ENCODE peak calls at places on chromosomes 7 and 10, in seven cellular contexts. One of them, this sample, is unnamed.
A peak's percentile ranks its signal among the peaks of the same experiment; 100 is the strongest.

GRCh38 chr10:78338717-78339116 is 305.1 kb downstream of the RPS24 start:
- DNase-seq in stomach: no peak
- DNase-seq in ovary: no peak
- DNase-seq in sigmoid colon: peak; percentile 33
- DNase-seq in A549: no peak
- DNase-seq in H1: no peak
- DNase-seq in transverse colon: no peak
- DNase-seq in this sample: no peak

GRCh38 chr7:90337106-90337505 is 9.4 kb upstream of the GTPBP10 start:
- DNase-seq in stomach: no peak
- DNase-seq in ovary: no peak
- DNase-seq in sigmoid colon: no peak
- DNase-seq in A549: no peak
- DNase-seq in H1: no peak
- DNase-seq in transverse colon: no peak
- DNase-seq in this sample: no peak

GRCh38 chr7:138935438-138936079 is 45.6 kb downstream of the KIAA1549 start:
- DNase-seq in stomach: no peak
- DNase-seq in ovary: no peak
- DNase-seq in sigmoid colon: no peak
- DNase-seq in A549: peak; percentile 88
- DNase-seq in H1: no peak
- DNase-seq in transverse colon: no peak
- DNase-seq in this sample: peak; percentile 21

GRCh38 chr10:28391283-28391682 is 88.4 kb upstream of the MPP7 start:
- DNase-seq in stomach: no peak
- DNase-seq in ovary: no peak
- DNase-seq in sigmoid colon: no peak
- DNase-seq in A549: no peak
- DNase-seq in H1: no peak
- DNase-seq in transverse colon: no peak
- DNase-seq in this sample: no peak

GRCh38 chr10:67602268-67602950 is 93.6 kb downstream of the CTNNA3 start:
- DNase-seq in stomach: no peak
- DNase-seq in ovary: no peak
- DNase-seq in sigmoid colon: no peak
- DNase-seq in A549: no peak
- DNase-seq in H1: no peak
- DNase-seq in transverse colon: no peak
- DNase-seq in this sample: no peak

GRCh38 chr10:103693812-103694205 is 161.6 kb downstream of the SH3PXD2A start:
- DNase-seq in stomach: no peak
- DNase-seq in ovary: no peak
- DNase-seq in sigmoid colon: no peak
- DNase-seq in A549: no peak
- DNase-seq in H1: no peak
- DNase-seq in transverse colon: no peak
- DNase-seq in this sample: no peak

GRCh38 chr10:104340692-104341091 is 2.4 kb upstream of the ITPRIP start:
- DNase-seq in stomach: no peak
- DNase-seq in ovary: no peak
- DNase-seq in sigmoid colon: no peak
- DNase-seq in A549: no peak
- DNase-seq in H1: no peak
- DNase-seq in transverse colon: no peak
- DNase-seq in this sample: no peak

GRCh38 chr10:74320026-74320425 is 169.0 kb downstream of the ADK start:
- DNase-seq in stomach: no peak
- DNase-seq in ovary: no peak
- DNase-seq in sigmoid colon: no peak
- DNase-seq in A549: no peak
- DNase-seq in H1: no peak
- DNase-seq in transverse colon: no peak
- DNase-seq in this sample: no peak

GRCh38 chr10:132506711-132507466 is 30.7 kb upstream of the INPP5A start:
- DNase-seq in stomach: peak; percentile 13
- DNase-seq in ovary: no peak
- DNase-seq in sigmoid colon: peak; percentile 78
- DNase-seq in A549: no peak
- DNase-seq in H1: no peak
- DNase-seq in transverse colon: no peak
- DNase-seq in this sample: peak; percentile 50

GRCh38 chr10:15200626-15201025 is 32.1 kb upstream of the NMT2 start:
- DNase-seq in stomach: no peak
- DNase-seq in ovary: no peak
- DNase-seq in sigmoid colon: no peak
- DNase-seq in A549: peak; percentile 73
- DNase-seq in H1: no peak
- DNase-seq in transverse colon: no peak
- DNase-seq in this sample: no peak

GRCh38 chr10:27158421-27158820 is 3.3 kb downstream of the MASTL start:
- DNase-seq in stomach: no peak
- DNase-seq in ovary: no peak
- DNase-seq in sigmoid colon: no peak
- DNase-seq in A549: peak; percentile 19
- DNase-seq in H1: no peak
- DNase-seq in transverse colon: no peak
- DNase-seq in this sample: no peak

GRCh38 chr10:30591249-30591670 is 38.3 kb downstream of the LYZL2 start:
- DNase-seq in stomach: no peak
- DNase-seq in ovary: peak; percentile 24
- DNase-seq in sigmoid colon: no peak
- DNase-seq in A549: peak; percentile 48
- DNase-seq in H1: no peak
- DNase-seq in transverse colon: peak; percentile 29
- DNase-seq in this sample: no peak

GRCh38 chr10:112209534-112210200 is 26.1 kb upstream of the GPAM start:
- DNase-seq in stomach: no peak
- DNase-seq in ovary: no peak
- DNase-seq in sigmoid colon: no peak
- DNase-seq in A549: no peak
- DNase-seq in H1: no peak
- DNase-seq in transverse colon: no peak
- DNase-seq in this sample: no peak

GRCh38 chr7:98097042-98097645 is 9.5 kb upstream of the LMTK2 start:
- DNase-seq in stomach: no peak
- DNase-seq in ovary: no peak
- DNase-seq in sigmoid colon: no peak
- DNase-seq in A549: no peak
- DNase-seq in H1: no peak
- DNase-seq in transverse colon: no peak
- DNase-seq in this sample: no peak

GRCh38 chr10:112775892-112776679 is 174.0 kb upstream of the TCF7L2 start:
- DNase-seq in stomach: no peak
- DNase-seq in ovary: no peak
- DNase-seq in sigmoid colon: no peak
- DNase-seq in A549: no peak
- DNase-seq in H1: no peak
- DNase-seq in transverse colon: no peak
- DNase-seq in this sample: no peak

GRCh38 chr10:68345621-68346020 is 12.9 kb upstream of the PBLD start:
- DNase-seq in stomach: no peak
- DNase-seq in ovary: no peak
- DNase-seq in sigmoid colon: no peak
- DNase-seq in A549: no peak
- DNase-seq in H1: no peak
- DNase-seq in transverse colon: no peak
- DNase-seq in this sample: no peak

GRCh38 chr10:31374146-31374696 is 55.2 kb downstream of the ZEB1 start:
- DNase-seq in stomach: no peak
- DNase-seq in ovary: no peak
- DNase-seq in sigmoid colon: no peak
- DNase-seq in A549: no peak
- DNase-seq in H1: no peak
- DNase-seq in transverse colon: no peak
- DNase-seq in this sample: no peak

GRCh38 chr7:105376901-105377533 is 11.7 kb downstream of the SRPK2 start:
- DNase-seq in stomach: no peak
- DNase-seq in ovary: no peak
- DNase-seq in sigmoid colon: no peak
- DNase-seq in A549: no peak
- DNase-seq in H1: no peak
- DNase-seq in transverse colon: no peak
- DNase-seq in this sample: no peak

GRCh38 chr10:105586451-105587098 is 945.5 kb downstream of the SORCS3 start:
- DNase-seq in stomach: no peak
- DNase-seq in ovary: no peak
- DNase-seq in sigmoid colon: no peak
- DNase-seq in A549: no peak
- DNase-seq in H1: no peak
- DNase-seq in transverse colon: no peak
- DNase-seq in this sample: no peak

GRCh38 chr10:92696606-92697383 is 7.0 kb downstream of the HHEX start:
- DNase-seq in stomach: no peak
- DNase-seq in ovary: no peak
- DNase-seq in sigmoid colon: no peak
- DNase-seq in A549: peak; percentile 44
- DNase-seq in H1: no peak
- DNase-seq in transverse colon: no peak
- DNase-seq in this sample: no peak

GRCh38 chr10:20007426-20007825 is 191.2 kb downstream of the PLXDC2 start:
- DNase-seq in stomach: no peak
- DNase-seq in ovary: no peak
- DNase-seq in sigmoid colon: no peak
- DNase-seq in A549: no peak
- DNase-seq in H1: no peak
- DNase-seq in transverse colon: no peak
- DNase-seq in this sample: no peak

GRCh38 chr7:97018775-97019535 is 5.7 kb downstream of the DLX5 start:
- DNase-seq in stomach: no peak
- DNase-seq in ovary: no peak
- DNase-seq in sigmoid colon: no peak
- DNase-seq in A549: no peak
- DNase-seq in H1: no peak
- DNase-seq in transverse colon: no peak
- DNase-seq in this sample: no peak

GRCh38 chr10:31171402-31172120 is 139.9 kb upstream of the ZNF438 start:
- DNase-seq in stomach: no peak
- DNase-seq in ovary: no peak
- DNase-seq in sigmoid colon: no peak
- DNase-seq in A549: no peak
- DNase-seq in H1: no peak
- DNase-seq in transverse colon: no peak
- DNase-seq in this sample: no peak

GRCh38 chr10:3805227-3805790 is 20.3 kb upstream of the KLF6 start:
- DNase-seq in stomach: no peak
- DNase-seq in ovary: no peak
- DNase-seq in sigmoid colon: no peak
- DNase-seq in A549: no peak
- DNase-seq in H1: no peak
- DNase-seq in transverse colon: no peak
- DNase-seq in this sample: peak; percentile 55

GRCh38 chr10:3805791-3806381 is 20.9 kb upstream of the KLF6 start:
- DNase-seq in stomach: no peak
- DNase-seq in ovary: no peak
- DNase-seq in sigmoid colon: peak; percentile 81
- DNase-seq in A549: no peak
- DNase-seq in H1: no peak
- DNase-seq in transverse colon: peak; percentile 61
- DNase-seq in this sample: peak; percentile 78

GRCh38 chr10:3807928-3808496 is 23.0 kb upstream of the KLF6 start:
- DNase-seq in stomach: no peak
- DNase-seq in ovary: no peak
- DNase-seq in sigmoid colon: no peak
- DNase-seq in A549: no peak
- DNase-seq in H1: no peak
- DNase-seq in transverse colon: no peak
- DNase-seq in this sample: no peak

GRCh38 chr10:3807221-3807927 is 22.4 kb upstream of the KLF6 start:
- DNase-seq in stomach: no peak
- DNase-seq in ovary: no peak
- DNase-seq in sigmoid colon: no peak
- DNase-seq in A549: no peak
- DNase-seq in H1: no peak
- DNase-seq in transverse colon: no peak
- DNase-seq in this sample: no peak

GRCh38 chr10:3806603-3807002 is 21.6 kb upstream of the KLF6 start:
- DNase-seq in stomach: peak; percentile 63
- DNase-seq in ovary: no peak
- DNase-seq in sigmoid colon: no peak
- DNase-seq in A549: no peak
- DNase-seq in H1: no peak
- DNase-seq in transverse colon: peak; percentile 83
- DNase-seq in this sample: no peak
- TF ChIP-seq EP300 in stomach: no peak
- TF ChIP-seq EP300 in ovary: no peak
- TF ChIP-seq EP300 in sigmoid colon: no peak
- TF ChIP-seq EP300 in A549: no peak
- TF ChIP-seq EP300 in H1: no peak
- TF ChIP-seq EP300 in transverse colon: peak; percentile 81
- TF ChIP-seq EP300 in this sample: no peak

DNA sequence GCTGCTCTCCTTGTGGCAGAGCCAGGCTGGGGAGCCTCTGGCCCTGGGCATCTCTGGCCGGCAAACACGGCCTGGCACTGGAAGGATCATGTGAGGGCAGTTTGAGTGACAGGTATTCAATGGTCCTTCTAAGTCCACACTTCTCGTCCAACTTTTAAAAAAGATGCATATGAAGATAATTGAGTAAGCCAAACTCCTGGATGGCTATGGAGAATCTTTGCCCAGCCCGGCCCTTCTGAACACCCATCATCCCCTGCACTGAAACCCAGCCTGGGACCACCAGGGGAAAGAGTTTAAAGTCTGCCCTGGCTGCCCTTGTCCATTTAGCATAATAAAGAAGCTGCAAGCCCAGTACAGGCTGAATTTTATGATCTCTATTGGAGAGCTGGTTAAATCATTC is 4.1 kb downstream of the PTF1A start:
- DNase-seq in stomach: no peak
- DNase-seq in ovary: no peak
- DNase-seq in sigmoid colon: no peak
- DNase-seq in A549: no peak
- DNase-seq in H1: no peak
- DNase-seq in transverse colon: no peak
- DNase-seq in this sample: no peak
- H3K4me1 ChIP-seq in stomach: peaks cover 42% of the 10 kb centered on the region
- H3K4me1 ChIP-seq in ovary: peaks cover 2% of the 10 kb centered on the region
- H3K4me1 ChIP-seq in sigmoid colon: peaks cover 22% of the 10 kb centered on the region
- H3K4me1 ChIP-seq in A549: no peaks in the 10 kb centered on the region
- H3K4me1 ChIP-seq in H1: peaks cover 18% of the 10 kb centered on the region
- H3K4me1 ChIP-seq in transverse colon: no peaks in the 10 kb centered on the region
- H3K4me1 ChIP-seq in this sample: peaks cover 32% of the 10 kb centered on the region

GRCh38 chr10:32489158-32489557 is 43.2 kb downstream of the CCDC7 start:
- DNase-seq in stomach: no peak
- DNase-seq in ovary: no peak
- DNase-seq in sigmoid colon: no peak
- DNase-seq in A549: no peak
- DNase-seq in H1: no peak
- DNase-seq in transverse colon: no peak
- DNase-seq in this sample: no peak
- H3K27ac ChIP-seq in stomach: no peak overlapping the region
- H3K27ac ChIP-seq in ovary: no peak overlapping the region
- H3K27ac ChIP-seq in sigmoid colon: no peak overlapping the region
- H3K27ac ChIP-seq in A549: no peak overlapping the region
- H3K27ac ChIP-seq in H1: no peak overlapping the region
- H3K27ac ChIP-seq in transverse colon: no peak overlapping the region
- H3K27ac ChIP-seq in this sample: no peak overlapping the region

DNA sequence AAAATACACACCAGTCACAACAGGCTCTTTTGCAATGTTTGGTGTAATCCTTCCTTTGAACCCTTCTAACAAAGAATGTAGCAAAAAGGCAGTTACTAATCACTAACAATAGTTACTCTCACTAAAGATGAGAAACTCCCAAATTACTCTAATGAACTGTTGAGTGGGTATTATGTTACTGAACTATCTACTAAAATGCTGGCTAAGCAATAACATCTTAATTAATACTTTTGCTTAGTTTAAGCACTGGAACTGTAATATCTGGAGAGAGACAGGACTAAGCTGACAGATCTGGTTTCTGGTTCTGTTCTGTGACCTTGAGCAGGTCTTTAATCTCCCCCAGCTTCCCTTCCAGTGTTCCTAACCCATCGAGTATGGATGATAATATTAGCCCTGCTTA is 241.7 kb downstream of the CHCHD3 start:
- DNase-seq in stomach: no peak
- DNase-seq in ovary: no peak
- DNase-seq in sigmoid colon: no peak
- DNase-seq in A549: no peak
- DNase-seq in H1: no peak
- DNase-seq in transverse colon: no peak
- DNase-seq in this sample: no peak
- TF ChIP-seq EP300 in stomach: no peak
- TF ChIP-seq EP300 in ovary: no peak
- TF ChIP-seq EP300 in sigmoid colon: no peak
- TF ChIP-seq EP300 in A549: no peak
- TF ChIP-seq EP300 in H1: no peak
- TF ChIP-seq EP300 in transverse colon: no peak
- TF ChIP-seq EP300 in this sample: no peak